ENCODE peak calls at places on chromosomes 13 and 19, in four cellular contexts. F is K562, R is GM12878, U is HepG2. D is an unnamed sample.

GRCh38 chr19:18415177-18415867 is 3.9 kb upstream of the SSBP4 start:
- DNase-seq in F (peak), R (no peak), U (no peak), D (no peak)

GRCh38 chr13:97353927-97354326 is 80.0 kb upstream of the RAP2A start:
- DNase-seq in F (no peak), R (no peak), U (no peak), D (no peak)

GRCh38 chr19:48607359-48607755 is 815 bp downstream of the SPACA4 start:
- DNase-seq in F (no peak), R (no peak), U (no peak), D (no peak)

GRCh38 chr13:46168341-46168740 is 13.6 kb downstream of the LCP1 start:
- DNase-seq in F (no peak), R (no peak), U (no peak), D (no peak)

GRCh38 chr19:47094557-47095517 is 18.7 kb downstream of the ZC3H4 start:
- DNase-seq in F (no peak), R (no peak), U (peak), D (no peak)

GRCh38 chr19:1020868-1021425 is at the start of gene TMEM259:
- DNase-seq in F (peak), R (peak), U (peak), D (peak)

GRCh38 chr19:45598267-45599011 is 3.6 kb downstream of the GPR4 start:
- DNase-seq in F (no peak), R (no peak), U (no peak), D (no peak)

GRCh38 chr19:49364083-49364687 is 508 bp downstream of the DKKL1 start:
- DNase-seq in F (peak), R (no peak), U (no peak), D (no peak)

GRCh38 chr13:110308377-110309158 is 1.5 kb downstream of the COL4A2 start:
- DNase-seq in F (no peak), R (no peak), U (no peak), D (no peak)

GRCh38 chr19:18294467-18294864 is 13.0 kb upstream of the JUND start:
- DNase-seq in F (peak), R (no peak), U (no peak), D (no peak)

GRCh38 chr13:100875392-100876043 is 200.9 kb upstream of the TMTC4 start:
- DNase-seq in F (no peak), R (peak), U (no peak), D (no peak)

GRCh38 chr19:15108145-15108844 is 1.1 kb downstream of the SYDE1 start:
- DNase-seq in F (no peak), R (no peak), U (no peak), D (no peak)

GRCh38 chr13:22017226-22017625 is 346.4 kb downstream of the FGF9 start:
- DNase-seq in F (no peak), R (peak), U (no peak), D (no peak)

GRCh38 chr13:35365885-35366284 is 110.6 kb downstream of the MAB21L1 start:
- DNase-seq in F (no peak), R (no peak), U (no peak), D (no peak)

GRCh38 chr13:47796816-47797215 is 204.3 kb downstream of the SUCLA2 start:
- DNase-seq in F (no peak), R (no peak), U (no peak), D (no peak)

GRCh38 chr13:111387026-111387871 is 66.8 kb downstream of the TEX29 start:
- DNase-seq in F (no peak), R (no peak), U (no peak), D (no peak)

GRCh38 chr19:58450836-58451357 is 525 bp upstream of the ZNF324B start:
- DNase-seq in F (no peak), R (no peak), U (no peak), D (no peak)

GRCh38 chr13:48158290-48158689 is 63.4 kb upstream of the MED4 start:
- DNase-seq in F (no peak), R (peak), U (no peak), D (no peak)

GRCh38 chr13:45107539-45107938 is 12.8 kb upstream of the GTF2F2 start:
- DNase-seq in F (no peak), R (no peak), U (no peak), D (no peak)

GRCh38 chr19:55623130-55623868 is 1.1 kb downstream of the ZNF784 start:
- DNase-seq in F (peak), R (no peak), U (no peak), D (no peak)

GRCh38 chr13:113902536-113902935 is 38.7 kb upstream of the GAS6 start:
- DNase-seq in F (no peak), R (no peak), U (no peak), D (no peak)

GRCh38 chr13:35260316-35260715 is 216.2 kb downstream of the MAB21L1 start:
- DNase-seq in F (no peak), R (no peak), U (no peak), D (no peak)

GRCh38 chr13:44032801-44033200 is 153.1 kb downstream of the LACC1 start:
- DNase-seq in F (no peak), R (no peak), U (no peak), D (no peak)

GRCh38 chr13:28204043-28204442 is 65.7 kb downstream of the PAN3 start:
- DNase-seq in F (no peak), R (no peak), U (peak), D (no peak)

GRCh38 chr13:82566864-82567263 is 1315.4 kb downstream of the SLITRK1 start:
- DNase-seq in F (no peak), R (no peak), U (no peak), D (no peak)
- TF ChIP-seq BHLHE40 in F (no peak), R (no peak), U (no peak), D (no peak)

GRCh38 chr13:42893346-42893745 is 98.7 kb downstream of the EPSTI1 start:
- DNase-seq in F (no peak), R (no peak), U (no peak), D (no peak)

GRCh38 chr13:42894765-42895181 is 97.3 kb downstream of the EPSTI1 start:
- DNase-seq in F (no peak), R (no peak), U (no peak), D (no peak)

GRCh38 chr13:42895781-42896180 is 96.3 kb downstream of the EPSTI1 start:
- DNase-seq in F (no peak), R (no peak), U (no peak), D (no peak)

GRCh38 chr13:42892760-42893159 is 99.3 kb downstream of the EPSTI1 start:
- DNase-seq in F (no peak), R (no peak), U (no peak), D (no peak)

DNA sequence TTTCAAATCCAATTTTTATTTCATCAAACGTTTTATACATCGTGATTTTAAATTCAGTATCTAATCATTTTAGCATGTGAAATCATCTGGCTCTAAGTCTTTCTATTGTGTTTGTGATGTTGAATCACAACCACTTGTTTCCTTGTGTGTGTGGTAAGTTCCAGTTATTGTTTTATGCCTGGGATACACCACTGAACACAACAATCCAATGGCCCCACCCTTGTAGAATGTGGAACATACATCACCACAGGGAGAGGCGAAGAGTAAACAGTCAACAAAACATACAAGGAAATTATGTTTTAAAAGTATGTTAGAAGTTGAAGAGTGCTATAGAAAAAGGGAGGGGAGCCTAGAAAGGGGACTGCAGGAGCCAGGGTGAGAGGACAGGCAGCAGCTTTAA is 100.5 kb downstream of the EPSTI1 start:
- DNase-seq in F (no peak), R (no peak), U (no peak), D (no peak)
- TF ChIP-seq TARDBP in F (no peak), R (no peak), U (no peak), D (no peak)

GRCh38 chr13:42859760-42860159 is 78.4 kb downstream of the FAM216B start:
- DNase-seq in F (no peak), R (no peak), U (no peak), D (no peak)
- TF ChIP-seq BHLHE40 in F (no peak), R (no peak), U (no peak), D (no peak)

DNA sequence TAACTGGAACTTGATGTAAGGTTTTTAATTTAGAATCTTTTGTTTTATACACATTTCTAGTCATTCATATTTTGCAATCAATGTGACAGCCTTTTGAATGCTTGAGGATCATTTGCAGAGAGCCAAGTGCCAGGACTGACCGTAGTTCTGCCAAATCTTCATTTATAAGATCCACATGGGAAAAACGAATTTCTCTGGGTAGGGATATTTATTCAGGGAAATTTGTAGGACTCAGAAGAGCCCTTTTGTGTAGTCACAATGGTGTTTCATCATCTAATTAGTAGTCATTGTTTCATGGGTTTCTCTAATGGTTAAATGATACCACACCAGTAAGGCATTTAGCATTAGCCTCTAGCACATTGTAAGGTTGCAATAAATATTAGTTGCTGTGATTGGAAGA is 161.1 kb downstream of the LMO7 start:
- DNase-seq in F (no peak), R (no peak), U (no peak), D (no peak)
- TF ChIP-seq TARDBP in F (no peak), R (no peak), U (no peak), D (no peak)

GRCh38 chr13:33353646-33354045 is 68.1 kb upstream of the STARD13 start:
- DNase-seq in F (no peak), R (no peak), U (no peak), D (no peak)

GRCh38 chr13:33352520-33352919 is 67.0 kb upstream of the STARD13 start:
- DNase-seq in F (no peak), R (no peak), U (no peak), D (no peak)

GRCh38 chr13:33352023-33352422 is 66.5 kb upstream of the STARD13 start:
- DNase-seq in F (no peak), R (no peak), U (peak), D (no peak)

GRCh38 chr13:33351324-33351723 is 65.8 kb upstream of the STARD13 start:
- DNase-seq in F (no peak), R (no peak), U (no peak), D (peak)

DNA sequence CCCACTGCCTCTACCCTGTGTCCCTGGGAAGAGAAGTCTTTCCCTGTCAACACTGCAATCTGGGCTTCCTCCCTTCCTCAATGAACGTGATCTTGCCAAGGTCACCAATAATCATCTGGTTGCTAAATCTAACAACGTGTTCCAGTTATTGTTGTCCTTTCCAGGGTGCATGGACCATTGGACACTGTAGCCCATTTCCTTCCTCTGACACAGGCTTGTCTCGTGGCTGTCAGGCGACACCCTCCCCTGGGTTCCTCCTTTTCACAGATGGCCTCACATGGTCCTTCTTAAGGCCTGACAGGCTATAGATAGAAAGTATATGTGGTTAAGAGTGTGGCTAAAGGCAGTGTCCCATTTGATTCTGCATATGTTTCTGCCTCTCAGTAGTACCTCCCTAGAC is 67.7 kb upstream of the STARD13 start:
- DNase-seq in F (no peak), R (peak), U (no peak), D (no peak)
- TF ChIP-seq BHLHE40 in F (peak), R (peak), U (no peak), D (no peak)